ENCODE peak calls at places on chromosome 9, in six cellular contexts. F is activated naive CD4-positive, alpha-beta T cell; B is GDM1; A is NCI-H774; E is hepatocyte; M is kidney tubule cell. C is an unnamed sample.

GRCh38 chr9:132518151-132518550 is 64.3 kb upstream of the BARHL1 start:
- DNase-seq in F (no peak), B (no peak), A (no peak), E (no peak), M (no peak), C (no peak)

GRCh38 chr9:129933709-129934586 is 98.7 kb downstream of the USP20 start:
- DNase-seq in F (no peak), B (no peak), A (no peak), E (no peak), M (no peak), C (no peak)

GRCh38 chr9:108534741-108535140 is 321.0 kb downstream of the ACTL7B start:
- DNase-seq in F (no peak), B (no peak), A (no peak), E (no peak), M (peak; percentile 88), C (no peak)

GRCh38 chr9:134190232-134191121 is 26.1 kb upstream of the RNU6ATAC start:
- DNase-seq in F (no peak), B (no peak), A (no peak), E (no peak), M (no peak), C (no peak)

GRCh38 chr9:73916016-73916673 is 581.0 kb upstream of the RORB start:
- DNase-seq in F (no peak), B (no peak), A (no peak), E (peak; percentile 58), M (no peak), C (no peak)

GRCh38 chr9:15509931-15510788 is 610 bp downstream of the PSIP1 start:
- DNase-seq in F (peak; percentile 60), B (no peak), A (peak; percentile 67), E (peak; percentile 57), M (peak; percentile 35), C (no peak)

GRCh38 chr9:33814816-33815215 is 2.1 kb upstream of the UBE2R2 start:
- DNase-seq in F (no peak), B (no peak), A (no peak), E (no peak), M (peak; percentile 26), C (no peak)

GRCh38 chr9:107210775-107211174 is 72.3 kb upstream of the RAD23B start:
- DNase-seq in F (no peak), B (no peak), A (no peak), E (no peak), M (peak; percentile 40), C (no peak)

GRCh38 chr9:37424686-37425297 is 2.3 kb downstream of the GRHPR start:
- DNase-seq in F (no peak), B (no peak), A (no peak), E (no peak), M (no peak), C (no peak)

GRCh38 chr9:24487946-24488345 is 57.8 kb downstream of the IZUMO3 start:
- DNase-seq in F (no peak), B (no peak), A (no peak), E (no peak), M (no peak), C (no peak)

GRCh38 chr9:96218821-96219614 is 83.0 kb downstream of the HSD17B3 start:
- DNase-seq in F (no peak), B (no peak), A (no peak), E (no peak), M (peak; percentile 4), C (no peak)

GRCh38 chr9:2963307-2963706 is 119.4 kb upstream of the PUM3 start:
- DNase-seq in F (no peak), B (no peak), A (no peak), E (no peak), M (no peak), C (no peak)

GRCh38 chr9:16267336-16268036 is 603.0 kb downstream of the BNC2 start:
- DNase-seq in F (no peak), B (no peak), A (no peak), E (peak; percentile 37), M (peak; percentile 17), C (no peak)

GRCh38 chr9:137085918-137086530 is 761 bp upstream of the MAN1B1 start:
- DNase-seq in F (peak; percentile 44), B (no peak), A (no peak), E (peak; percentile 55), M (peak; percentile 54), C (no peak)

GRCh38 chr9:131404581-131404980 is 10.7 kb downstream of the PRRC2B start:
- DNase-seq in F (no peak), B (no peak), A (no peak), E (no peak), M (no peak), C (no peak)

GRCh38 chr9:86892576-86892975 is 54.7 kb downstream of the GAS1 start:
- DNase-seq in F (no peak), B (no peak), A (no peak), E (no peak), M (no peak), C (no peak)

GRCh38 chr9:111668026-111668573 is 6.7 kb downstream of the GNG10 start:
- DNase-seq in F (no peak), B (no peak), A (no peak), E (no peak), M (no peak), C (no peak)

GRCh38 chr9:132126837-132127236 is 35.0 kb upstream of the NTNG2 start:
- DNase-seq in F (no peak), B (no peak), A (no peak), E (no peak), M (no peak), C (no peak)

GRCh38 chr9:133351908-133352634 is 4.1 kb downstream of the RPL7A start:
- DNase-seq in F (no peak), B (peak; percentile 46), A (no peak), E (peak; percentile 64), M (peak; percentile 67), C (no peak)

GRCh38 chr9:129405089-129405830 is 215.6 kb downstream of the C9orf50 start:
- DNase-seq in F (no peak), B (no peak), A (no peak), E (peak; percentile 72), M (no peak), C (no peak)

GRCh38 chr9:70352802-70353201 is 61.7 kb downstream of the KLF9 start:
- DNase-seq in F (no peak), B (no peak), A (no peak), E (no peak), M (no peak), C (no peak)

GRCh38 chr9:3873818-3874217 is 348.0 kb upstream of the RFX3 start:
- DNase-seq in F (no peak), B (no peak), A (no peak), E (no peak), M (no peak), C (no peak)

GRCh38 chr9:121073038-121073437 is 1.7 kb upstream of the CNTRL start:
- DNase-seq in F (no peak), B (peak; percentile 4), A (no peak), E (peak; percentile 16), M (no peak), C (no peak)

GRCh38 chr9:6910032-6910431 is 152.3 kb downstream of the KDM4C start:
- DNase-seq in F (no peak), B (no peak), A (peak; percentile 5), E (no peak), M (peak; percentile 47), C (no peak)

GRCh38 chr9:32723801-32724200 is 59.5 kb upstream of the TMEM215 start:
- DNase-seq in F (no peak), B (no peak), A (no peak), E (no peak), M (no peak), C (no peak)

C was measured in KG1.